ENCODE peak calls at places on chromosomes 13 and 19, in seven cellular contexts. Q, Z, T, O, W, H and X are unnamed samples.

GRCh38 chr13:96460571-96460970 is 370.7 kb downstream of the HS6ST3 start:
- DNase-seq in O (no peak), Q (peak; percentile 21), Z (peak; percentile 36), W (no peak), T (no peak), H (no peak), X (no peak)

GRCh38 chr13:114019367-114019766 is 45.5 kb upstream of the C13orf46 start:
- DNase-seq in T (peak; percentile 76), O (peak; percentile 52), H (peak; percentile 57), Z (no peak), W (no peak), Q (no peak), X (no peak)

GRCh38 chr19:41694196-41694595 is 6.1 kb upstream of the CEACAM7 start:
- DNase-seq in T (no peak), H (no peak), Z (no peak), O (no peak), W (no peak), Q (no peak), X (no peak)

GRCh38 chr19:2476451-2477140 is 669 bp downstream of the GADD45B start:
- DNase-seq in Z (peak; percentile 44), H (peak; percentile 51), O (peak; percentile 58), T (no peak), W (no peak), Q (peak; percentile 56), X (no peak)

GRCh38 chr13:22194106-22194810 is 523.4 kb downstream of the FGF9 start:
- DNase-seq in T (no peak), O (no peak), Q (no peak), H (peak; percentile 55), Z (peak; percentile 38), W (no peak), X (peak; percentile 25)

GRCh38 chr13:83168575-83168974 is 713.7 kb downstream of the SLITRK1 start:
- DNase-seq in Z (no peak), O (no peak), Q (peak; percentile 9), H (no peak), W (no peak), T (no peak), X (no peak)

GRCh38 chr13:63156816-63157215 is 1741.2 kb upstream of the PCDH20 start:
- DNase-seq in Q (no peak), Z (no peak), O (no peak), W (no peak), T (no peak), H (no peak), X (no peak)

GRCh38 chr19:38919837-38920528 is 8.0 kb upstream of the CCER2 start:
- DNase-seq in Q (no peak), W (no peak), Z (no peak), H (no peak), T (no peak), O (no peak), X (no peak)

GRCh38 chr13:31008400-31009115 is 76.1 kb downstream of the TEX26 start:
- DNase-seq in W (no peak), T (no peak), Q (no peak), O (no peak), Z (no peak), H (no peak), X (no peak)

GRCh38 chr19:39377373-39378362 is 13.2 kb downstream of the PAF1 start:
- DNase-seq in Z (no peak), H (no peak), T (no peak), O (no peak), W (no peak), Q (no peak), X (no peak)

GRCh38 chr13:64428196-64428595 is 2801.9 kb downstream of the PCDH9 start:
- DNase-seq in O (no peak), Z (no peak), W (no peak), T (no peak), Q (no peak), H (peak; percentile 12), X (no peak)

GRCh38 chr13:98650376-98651107 is 73.6 kb upstream of the STK24 start:
- DNase-seq in H (no peak), O (no peak), Q (no peak), T (no peak), W (no peak), Z (no peak), X (no peak)

GRCh38 chr19:50453243-50453642 is 20.6 kb downstream of the MYBPC2 start:
- DNase-seq in W (no peak), Q (no peak), H (no peak), Z (no peak), O (no peak), T (no peak), X (no peak)

GRCh38 chr19:37413243-37414084 is 42.6 kb downstream of the ZNF527 start:
- DNase-seq in O (no peak), H (no peak), Z (no peak), Q (no peak), T (no peak), W (no peak), X (no peak)

GRCh38 chr13:48311223-48311622 is 7.7 kb downstream of the RB1 start:
- DNase-seq in O (no peak), T (no peak), H (no peak), Q (no peak), Z (no peak), W (no peak), X (no peak)

GRCh38 chr13:111895896-111896821 is 170.8 kb upstream of the SOX1 start:
- DNase-seq in W (no peak), O (no peak), Z (no peak), T (no peak), H (no peak), Q (no peak), X (no peak)

GRCh38 chr19:19606021-19606420 is 12.5 kb downstream of the PBX4 start:
- DNase-seq in T (no peak), W (no peak), Q (no peak), H (no peak), Z (no peak), O (peak; percentile 55), X (no peak)

GRCh38 chr19:11382898-11383705 is 1.0 kb downstream of the EPOR start:
- DNase-seq in W (no peak), O (peak; percentile 31), Q (peak; percentile 71), H (peak; percentile 61), T (no peak), Z (no peak), X (no peak)

GRCh38 chr19:15926484-15926883 is 7.8 kb downstream of the CYP4F11 start:
- DNase-seq in T (no peak), Z (no peak), W (no peak), Q (no peak), H (no peak), O (no peak), X (no peak)

GRCh38 chr19:16266586-16266942 is 58.1 kb upstream of the KLF2 start:
- DNase-seq in H (no peak), Z (no peak), O (peak; percentile 57), Q (no peak), W (peak; percentile 19), T (no peak), X (no peak)

GRCh38 chr13:52786747-52787146 is 47.1 kb upstream of the CNMD start:
- DNase-seq in O (no peak), Z (no peak), H (no peak), W (no peak), Q (no peak), T (no peak), X (no peak)

GRCh38 chr13:28355046-28355821 is 139.7 kb downstream of the FLT1 start:
- DNase-seq in H (no peak), Z (no peak), O (no peak), W (no peak), Q (no peak), T (no peak), X (no peak)

GRCh38 chr13:91185294-91185863 is 162.1 kb upstream of the MIR17HG start:
- DNase-seq in T (no peak), H (peak; percentile 12), O (no peak), Q (peak; percentile 60), W (no peak), Z (peak; percentile 58), X (no peak)

GRCh38 chr19:15843186-15843585 is 27.7 kb upstream of the OR10H1 start:
- DNase-seq in W (no peak), O (no peak), Z (no peak), H (no peak), Q (no peak), T (no peak), X (no peak)

GRCh38 chr19:32256341-32256975 is 89.0 kb upstream of the ZNF507 start:
- DNase-seq in Q (no peak), Z (no peak), W (no peak), H (no peak), T (no peak), O (no peak), X (no peak)

GRCh38 chr19:4866595-4867424 is 657 bp downstream of the PLIN3 start:
- DNase-seq in T (peak; percentile 36), Q (peak; percentile 68), Z (no peak), W (peak; percentile 22), O (peak; percentile 20), H (peak; percentile 64), X (no peak)

GRCh38 chr19:19214892-19215291 is 3.1 kb downstream of the NCAN start:
- DNase-seq in Z (no peak), O (peak; percentile 30), W (no peak), T (no peak), Q (peak; percentile 92), H (peak; percentile 73), X (no peak)